ENCODE peak calls at places on chromosomes 12 and 14, in four cellular contexts. E is aorta, R is lower leg skin, U is K562. H is an unnamed sample.

GRCh38 chr12:56257491-56258067 is 605 bp downstream of the ANKRD52 start:
- DNase-seq in E (no peak), R (peak; percentile 86), U (peak; percentile 60), H (no peak)

GRCh38 chr12:1716911-1717310 is 26.0 kb downstream of the ADIPOR2 start:
- DNase-seq in E (no peak), R (no peak), U (no peak), H (no peak)

GRCh38 chr12:73330584-73331351 is 1058.6 kb downstream of the TRHDE start:
- DNase-seq in E (no peak), R (no peak), U (no peak), H (no peak)

GRCh38 chr12:38905480-38906351 is at the start of gene CPNE8:
- DNase-seq in E (peak; percentile 95), R (peak; percentile 98), U (peak; percentile 62), H (peak; percentile 43)

GRCh38 chr12:20367731-20368652 is at the start of gene PDE3A:
- DNase-seq in E (peak; percentile 86), R (peak; percentile 93), U (no peak), H (no peak)

GRCh38 chr12:104680070-104680469 is 223.3 kb downstream of the CHST11 start:
- DNase-seq in E (no peak), R (no peak), U (no peak), H (no peak)

GRCh38 chr14:23308721-23309445 is 2.2 kb downstream of the BCL2L2 start:
- DNase-seq in E (no peak), R (no peak), U (no peak), H (no peak)

GRCh38 chr14:30210630-30211029 is 283.0 kb upstream of the PRKD1 start:
- DNase-seq in E (no peak), R (no peak), U (no peak), H (no peak)

GRCh38 chr12:93279849-93280412 is 97.8 kb upstream of the NUDT4 start:
- DNase-seq in E (no peak), R (no peak), U (no peak), H (no peak)

GRCh38 chr14:104726600-104727451 is 2.8 kb downstream of the ADSS1 start:
- DNase-seq in E (no peak), R (no peak), U (no peak), H (no peak)

GRCh38 chr14:93891756-93892504 is 35.2 kb upstream of the FAM181A start:
- DNase-seq in E (no peak), R (no peak), U (no peak), H (no peak)

GRCh38 chr14:103207038-103207403 is 83.8 kb downstream of the TNFAIP2 start:
- DNase-seq in E (peak; percentile 90), R (peak; percentile 97), U (peak; percentile 64), H (no peak)

GRCh38 chr12:32659908-32660440 is 19.1 kb upstream of the DNM1L start:
- DNase-seq in E (no peak), R (no peak), U (no peak), H (no peak)

GRCh38 chr14:69573205-69573840 is 1.3 kb downstream of the CCDC177 start:
- DNase-seq in E (no peak), R (no peak), U (no peak), H (no peak)

GRCh38 chr12:124715121-124715990 is 147.9 kb upstream of the NCOR2 start:
- DNase-seq in E (no peak), R (no peak), U (peak; percentile 39), H (no peak)

GRCh38 chr14:72830356-72830755 is 63.5 kb downstream of the DPF3 start:
- DNase-seq in E (no peak), R (no peak), U (no peak), H (no peak)

GRCh38 chr14:53516261-53516774 is 363.2 kb upstream of the DDHD1 start:
- DNase-seq in E (no peak), R (no peak), U (no peak), H (no peak)

GRCh38 chr12:102067574-102068258 is 5.9 kb upstream of the WASHC3 start:
- DNase-seq in E (no peak), R (no peak), U (no peak), H (no peak)

GRCh38 chr14:22282429-22282828 is 306.6 kb downstream of the DAD1 start:
- DNase-seq in E (no peak), R (no peak), U (no peak), H (no peak)

GRCh38 chr14:50961606-50962259 is 17.4 kb upstream of the PYGL start:
- DNase-seq in E (no peak), R (no peak), U (no peak), H (no peak)

GRCh38 chr12:106901276-106901675 is 54.4 kb upstream of the TMEM263 start:
- DNase-seq in E (no peak), R (no peak), U (no peak), H (no peak)

GRCh38 chr12:8887285-8887715 is 27.0 kb upstream of the PHC1 start:
- DNase-seq in E (no peak), R (no peak), U (peak; percentile 53), H (no peak)

GRCh38 chr12:50224026-50224692 is 57.0 kb upstream of the CERS5 start:
- DNase-seq in E (no peak), R (no peak), U (no peak), H (no peak)

GRCh38 chr12:24901975-24902461 is 46.9 kb downstream of the BCAT1 start:
- DNase-seq in E (peak; percentile 72), R (peak; percentile 78), U (no peak), H (no peak)

GRCh38 chr14:80692903-80693302 is 248.6 kb downstream of the CEP128 start:
- DNase-seq in E (no peak), R (no peak), U (no peak), H (no peak)

GRCh38 chr14:101152855-101153254 is 249.3 kb upstream of the RTL1 start:
- DNase-seq in E (no peak), R (no peak), U (no peak), H (no peak)

GRCh38 chr12:46133751-46134150 is 135.1 kb downstream of the SLC38A1 start:
- DNase-seq in E (no peak), R (no peak), U (no peak), H (no peak)

GRCh38 chr14:20429801-20430669 is 5.9 kb downstream of the KLHL33 start:
- DNase-seq in E (no peak), R (no peak), U (peak; percentile 44), H (no peak)

GRCh38 chr12:123150804-123151678 is at the start of gene PITPNM2:
- DNase-seq in E (peak; percentile 64), R (peak; percentile 87), U (peak; percentile 84), H (peak; percentile 29)

GRCh38 chr12:90126125-90126524 is 417.5 kb upstream of the ATP2B1 start:
- DNase-seq in E (no peak), R (no peak), U (no peak), H (no peak)

GRCh38 chr12:113850309-113851056 is 115.6 kb downstream of the RBM19 start:
- DNase-seq in E (peak; percentile 77), R (no peak), U (no peak), H (no peak)

GRCh38 chr12:94516985-94517384 is 57.3 kb upstream of the CEP83 start:
- DNase-seq in E (no peak), R (no peak), U (no peak), H (no peak)

GRCh38 chr12:130162771-130163460 is 652 bp downstream of the FZD10 start:
- DNase-seq in E (no peak), R (peak; percentile 87), U (no peak), H (no peak)

GRCh38 chr12:90854136-90854689 is 100.8 kb downstream of the CCER1 start:
- DNase-seq in E (no peak), R (no peak), U (no peak), H (no peak)

GRCh38 chr12:16608346-16608745 is 2.4 kb upstream of the LMO3 start:
- DNase-seq in E (no peak), R (no peak), U (no peak), H (no peak)
- H3K4me3 ChIP-seq in E (no peak overlapping the region), R (no peak overlapping the region), U (no peak overlapping the region), H (no peak overlapping the region)

DNA sequence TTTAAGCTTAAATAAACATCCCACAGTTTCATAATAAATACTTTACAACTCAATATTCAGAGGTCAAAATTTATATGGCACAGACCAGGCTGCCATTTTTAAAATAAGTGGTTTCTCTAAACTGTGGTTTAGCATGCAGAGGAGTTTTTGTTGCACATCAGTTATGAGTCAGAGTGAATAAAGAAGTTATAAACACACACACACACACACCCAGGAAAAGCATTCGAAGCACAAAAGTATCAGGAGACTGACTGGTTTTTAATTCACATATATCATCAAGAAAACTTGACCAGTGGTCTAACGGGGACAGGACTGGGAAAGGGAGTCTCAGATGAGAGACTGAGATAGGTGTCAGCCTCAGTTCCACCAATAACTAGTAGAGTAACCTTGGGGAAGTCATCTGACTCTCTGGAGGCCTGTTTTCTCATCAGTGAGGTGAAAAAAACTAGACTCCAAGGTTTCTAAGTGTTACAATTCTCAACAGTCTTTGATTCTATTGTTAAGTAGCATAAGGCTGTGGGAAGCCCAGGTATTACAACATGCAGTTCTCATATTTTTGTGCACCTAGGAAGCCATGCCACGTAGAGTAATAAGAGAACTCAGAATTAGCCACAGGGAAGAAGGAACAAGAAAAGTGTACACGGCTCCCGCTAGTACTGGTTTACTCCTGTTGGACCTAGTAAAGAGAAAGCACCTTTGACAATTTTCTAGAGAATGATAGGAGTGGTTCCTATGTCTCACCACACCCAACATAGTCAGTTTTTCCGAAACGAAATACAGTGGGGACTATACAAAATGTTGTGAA is 5.2 kb downstream of the PPTC7 start:
- DNase-seq in E (no peak), R (no peak), U (peak; percentile 31), H (peak; percentile 5)
- H3K4me3 ChIP-seq in E (no peak overlapping the region), R (no peak overlapping the region), U (no peak overlapping the region), H (peak overlapping the region; percentile 23)

GRCh38 chr12:96908170-96908675 is 1.2 kb downstream of the NEDD1 start:
- DNase-seq in E (no peak), R (no peak), U (peak; percentile 34), H (no peak)
- H3K4me3 ChIP-seq in E (peak overlapping the region; percentile 88), R (peak overlapping the region; percentile 88), U (peak overlapping the region; percentile 68), H (peak overlapping the region; percentile 83)

GRCh38 chr12:116718578-116719454 is 19.1 kb downstream of the SPRING1 start:
- DNase-seq in E (no peak), R (no peak), U (no peak), H (no peak)

GRCh38 chr12:116720129-116720528 is 17.7 kb downstream of the SPRING1 start:
- DNase-seq in E (no peak), R (no peak), U (no peak), H (no peak)

GRCh38 chr12:116722245-116722644 is 15.6 kb downstream of the SPRING1 start:
- DNase-seq in E (no peak), R (no peak), U (no peak), H (no peak)

GRCh38 chr12:116717466-116718457 is 20.1 kb downstream of the SPRING1 start:
- DNase-seq in E (peak; percentile 74), R (peak; percentile 93), U (no peak), H (no peak)

DNA sequence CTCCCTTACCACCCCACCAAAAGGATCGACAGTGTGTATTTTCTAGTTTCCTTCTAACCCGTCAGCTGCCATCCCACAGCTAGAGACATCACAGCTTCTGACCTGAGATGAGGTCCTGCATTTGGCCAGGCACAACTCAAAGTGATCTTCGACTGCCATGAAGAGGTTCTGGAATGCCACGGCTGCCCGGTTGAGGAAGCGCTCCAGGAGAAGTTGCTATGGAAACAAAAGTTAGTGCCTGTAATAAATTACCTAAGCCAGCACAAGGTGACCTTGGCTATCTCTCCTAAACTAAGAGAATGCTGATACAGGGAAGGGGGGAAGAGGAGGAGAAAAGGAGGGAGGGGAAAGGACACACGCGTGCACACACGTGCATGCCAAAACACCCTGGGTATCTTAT is 18.2 kb downstream of the SPRING1 start:
- DNase-seq in E (no peak), R (no peak), U (no peak), H (no peak)
- H3K4me3 ChIP-seq in E (no peak overlapping the region), R (no peak overlapping the region), U (no peak overlapping the region), H (no peak overlapping the region)

H was measured in CD8-positive, alpha-beta memory T cell.